ENCODE peak calls at places on chromosomes 5 and 9, in ten cellular contexts. M is tibial nerve, X is A549, P is transverse colon, G is upper lobe of left lung, Z is sigmoid colon, S is esophagus muscularis mucosa, V is suprapubic skin, C is K562, O is HepG2. D is an unnamed sample.

GRCh38 chr5:120124961-120125360 is 339.1 kb upstream of the PRR16 start:
- DNase-seq in M (no peak), P (no peak), V (no peak), Z (no peak), C (no peak), S (no peak), O (no peak), X (no peak), G (no peak), D (no peak)

GRCh38 chr5:57817924-57818323 is 335.3 kb upstream of the ACTBL2 start:
- DNase-seq in G (no peak), Z (no peak), V (no peak), S (no peak), O (no peak), X (no peak), M (no peak), C (no peak), P (no peak), D (no peak)

GRCh38 chr5:92527311-92528078 is 1053.5 kb downstream of the NR2F1-AS1 start:
- DNase-seq in S (no peak), M (no peak), G (no peak), O (no peak), C (no peak), P (no peak), V (no peak), Z (no peak), X (no peak), D (no peak)

GRCh38 chr9:11431490-11431889 is 818.7 kb upstream of the PTPRD start:
- DNase-seq in C (no peak), S (no peak), Z (no peak), O (no peak), G (no peak), P (no peak), M (no peak), V (no peak), X (no peak), D (no peak)

GRCh38 chr9:104494808-104495207 is 9.3 kb upstream of the OR13F1 start:
- DNase-seq in P (no peak), V (no peak), Z (no peak), G (no peak), C (no peak), M (no peak), O (no peak), X (no peak), S (no peak), D (no peak)

GRCh38 chr5:433836-434235 is 9.1 kb upstream of the EXOC3 start:
- DNase-seq in P (no peak), M (no peak), S (no peak), G (no peak), O (no peak), X (no peak), Z (peak; percentile 51), V (no peak), C (no peak), D (peak; percentile 8)

GRCh38 chr5:128920345-128921215 is 44.7 kb upstream of the SLC27A6 start:
- DNase-seq in M (no peak), Z (no peak), S (no peak), V (no peak), C (no peak), P (no peak), X (no peak), O (no peak), G (no peak), D (no peak)

GRCh38 chr5:154444559-154445421 is 1.0 kb upstream of the SAP30L start:
- DNase-seq in M (no peak), G (peak; percentile 34), V (no peak), Z (no peak), O (no peak), C (peak; percentile 29), S (peak; percentile 86), X (peak; percentile 33), P (peak; percentile 22), D (peak; percentile 40)

GRCh38 chr9:109780453-109781033 is 545 bp downstream of the PALM2AKAP2 start:
- DNase-seq in V (no peak), P (no peak), X (no peak), M (no peak), C (no peak), Z (no peak), O (no peak), S (peak; percentile 86), G (no peak), D (no peak)

GRCh38 chr9:116901260-116901659 is 214.2 kb downstream of the TRIM32 start:
- DNase-seq in Z (no peak), M (no peak), V (no peak), O (no peak), S (no peak), G (no peak), P (no peak), X (no peak), C (no peak), D (no peak)

GRCh38 chr5:79859588-79859987 is 131.5 kb downstream of the MTX3 start:
- DNase-seq in V (no peak), M (no peak), X (no peak), S (peak; percentile 21), G (no peak), O (no peak), C (no peak), P (no peak), Z (no peak), D (no peak)
- TF ChIP-seq CTCF in V (no peak), M (no peak), X (no peak), S (no peak), G (no peak), O (no peak), C (no peak), P (no peak), Z (no peak), D (no peak)

GRCh38 chr5:131536211-131536826 is 98.7 kb downstream of the RAPGEF6 start:
- DNase-seq in S (no peak), P (no peak), X (no peak), C (peak; percentile 28), O (no peak), G (no peak), V (no peak), Z (no peak), M (no peak), D (no peak)
- TF ChIP-seq EP300 in S (no peak), P (no peak), X (no peak), C (no peak), O (no peak), G (no peak), V (no peak), Z (no peak), M (no peak), D (no peak)

GRCh38 chr9:72808446-72808768 is 144.4 kb downstream of the ALDH1A1 start:
- DNase-seq in Z (no peak), P (no peak), V (no peak), S (no peak), G (no peak), X (no peak), C (no peak), M (no peak), O (no peak), D (no peak)

GRCh38 chr9:72812622-72813111 is 140.2 kb downstream of the ALDH1A1 start:
- DNase-seq in X (no peak), P (no peak), M (no peak), O (no peak), Z (no peak), V (no peak), G (no peak), S (no peak), C (no peak), D (no peak)

GRCh38 chr9:72813544-72813943 is 139.3 kb downstream of the ALDH1A1 start:
- DNase-seq in P (no peak), X (no peak), S (no peak), O (no peak), M (no peak), G (no peak), V (no peak), C (no peak), Z (no peak), D (no peak)

GRCh38 chr9:72809586-72809985 is 143.3 kb downstream of the ALDH1A1 start:
- DNase-seq in X (no peak), C (no peak), M (no peak), S (no peak), Z (no peak), V (no peak), G (no peak), P (no peak), O (no peak), D (no peak)

GRCh38 chr9:72807765-72808445 is 144.9 kb downstream of the ALDH1A1 start:
- DNase-seq in G (no peak), M (no peak), Z (no peak), C (peak; percentile 47), V (no peak), P (no peak), S (no peak), X (no peak), O (peak; percentile 22), D (no peak)
- TF ChIP-seq CTCF in G (no peak), M (no peak), Z (no peak), C (peak; percentile 72), V (no peak), P (no peak), S (peak; percentile 3), X (peak; percentile 12), O (peak; percentile 63), D (no peak)

DNA sequence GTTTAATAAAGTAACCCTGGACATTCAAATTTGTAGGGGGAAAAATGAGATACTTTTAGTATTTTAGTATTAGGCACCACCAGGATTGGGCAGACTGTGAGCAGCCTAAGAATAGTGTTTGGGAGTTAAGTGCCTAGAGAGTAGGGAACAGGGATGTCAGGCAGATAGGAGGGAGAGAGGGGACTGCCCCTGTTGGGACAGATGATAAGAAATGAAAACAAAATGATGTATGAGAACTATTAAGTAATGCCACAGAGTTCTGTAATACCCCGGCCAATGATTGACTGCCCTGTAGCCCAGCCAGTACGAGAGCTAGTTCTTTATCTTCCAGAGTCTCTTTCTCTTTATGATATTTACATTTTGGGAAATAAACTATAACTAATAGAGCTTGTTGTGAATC is 24.4 kb downstream of the ARHGAP26 start:
- DNase-seq in X (no peak), S (no peak), M (no peak), G (no peak), Z (no peak), P (no peak), O (no peak), V (no peak), C (no peak), D (no peak)
- TF ChIP-seq EP300 in X (no peak), S (no peak), M (no peak), G (no peak), Z (no peak), P (no peak), O (no peak), V (no peak), C (no peak), D (no peak)

GRCh38 chr5:19795218-19795617 is 192.8 kb downstream of the CDH18 start:
- DNase-seq in M (no peak), G (no peak), Z (no peak), V (no peak), P (no peak), X (no peak), O (peak; percentile 3), C (no peak), S (no peak), D (no peak)
- TF ChIP-seq CTCF in M (no peak), G (no peak), Z (no peak), V (no peak), P (no peak), X (no peak), O (peak; percentile 34), C (no peak), S (no peak), D (no peak)

GRCh38 chr5:54902817-54903473 is 82.4 kb downstream of the ESM1 start:
- DNase-seq in S (peak; percentile 70), Z (no peak), C (no peak), V (no peak), O (no peak), M (no peak), P (peak; percentile 28), G (no peak), X (no peak), D (peak; percentile 20)
- TF ChIP-seq EP300 in S (no peak), Z (no peak), C (no peak), V (no peak), O (no peak), M (no peak), P (no peak), G (no peak), X (no peak), D (no peak)

D was measured in ovary.